ENCODE peak calls at places on chromosomes 13 and 19, in six cellular contexts. M is ascending aorta, C is AG09309, P is glutamatergic neuron, W is HFFc6, J is hepatocyte. R is an unnamed sample.

GRCh38 chr19:38729653-38730469 is 14.4 kb downstream of the CAPN12 start:
- DNase-seq in M (no peak), W (peak; percentile 46), P (peak; percentile 92), J (peak; percentile 82), C (no peak), R (peak; percentile 71)

GRCh38 chr13:99322297-99323103 is 15.3 kb upstream of the GPR183 start:
- DNase-seq in W (peak; percentile 87), P (no peak), C (peak; percentile 61), J (no peak), M (no peak), R (no peak)

GRCh38 chr13:30002577-30002976 is 152.2 kb upstream of the UBL3 start:
- DNase-seq in M (no peak), C (peak; percentile 60), W (peak; percentile 83), J (no peak), P (no peak), R (no peak)

GRCh38 chr19:36032251-36033104 is at the start of gene CLIP3:
- DNase-seq in C (no peak), P (peak; percentile 89), W (peak; percentile 44), M (peak; percentile 81), J (peak; percentile 79), R (peak; percentile 79)

GRCh38 chr13:59790626-59791025 is 373.1 kb downstream of the DIAPH3 start:
- DNase-seq in C (peak; percentile 13), P (no peak), J (no peak), M (no peak), W (no peak), R (peak; percentile 35)

GRCh38 chr13:27289016-27289665 is 18.5 kb downstream of the RASL11A start:
- DNase-seq in P (no peak), C (no peak), W (no peak), M (no peak), J (no peak), R (no peak)

GRCh38 chr13:51721485-51721884 is 82.5 kb downstream of the DHRS12 start:
- DNase-seq in W (no peak), C (no peak), P (no peak), J (no peak), M (no peak), R (no peak)

GRCh38 chr13:45715351-45715750 is 13.2 kb downstream of the CBY2 start:
- DNase-seq in W (no peak), C (no peak), P (no peak), J (no peak), M (no peak), R (no peak)

GRCh38 chr19:7605490-7606222 is 10.0 kb downstream of the CAMSAP3 start:
- DNase-seq in P (no peak), M (no peak), J (no peak), W (no peak), C (no peak), R (no peak)

GRCh38 chr19:19778666-19779065 is 42.9 kb downstream of the ZNF506 start:
- DNase-seq in P (no peak), M (no peak), W (no peak), C (no peak), J (no peak), R (no peak)

GRCh38 chr13:75079226-75079625 is 402.7 kb downstream of the TBC1D4 start:
- DNase-seq in W (peak; percentile 4), M (no peak), J (no peak), P (no peak), C (no peak), R (no peak)

GRCh38 chr13:113970810-113971470 is 2.9 kb downstream of the C13orf46 start:
- DNase-seq in P (no peak), C (no peak), W (no peak), J (no peak), M (peak; percentile 79), R (no peak)

GRCh38 chr19:33654840-33655508 is 33.2 kb downstream of the CHST8 start:
- DNase-seq in W (no peak), J (no peak), M (no peak), C (no peak), P (no peak), R (no peak)

GRCh38 chr13:76968041-76968440 is 19.7 kb downstream of the ACOD1 start:
- DNase-seq in M (no peak), J (no peak), W (no peak), C (no peak), P (peak; percentile 89), R (peak; percentile 37)

GRCh38 chr19:44747739-44748425 is 626 bp upstream of the BCL3 start:
- DNase-seq in W (peak; percentile 46), C (no peak), M (peak; percentile 78), P (no peak), J (peak; percentile 72), R (no peak)

GRCh38 chr13:112204881-112205327 is 138.0 kb downstream of the SOX1 start:
- DNase-seq in C (no peak), J (no peak), P (no peak), W (no peak), M (no peak), R (peak; percentile 73)

GRCh38 chr19:57887195-57887941 is 1.5 kb downstream of the ZNF814 start:
- DNase-seq in P (no peak), M (no peak), J (peak; percentile 52), W (no peak), C (no peak), R (no peak)

GRCh38 chr19:37218592-37218935 is 550 bp downstream of the ZNF383 start:
- DNase-seq in P (no peak), J (no peak), C (peak; percentile 20), M (no peak), W (peak; percentile 11), R (no peak)

GRCh38 chr13:19818223-19818842 is 35.6 kb upstream of the PSPC1 start:
- DNase-seq in C (no peak), M (no peak), P (peak; percentile 91), W (no peak), J (peak; percentile 57), R (peak; percentile 48)

GRCh38 chr19:35038623-35039512 is 2.7 kb upstream of the HPN start:
- DNase-seq in J (no peak), M (peak; percentile 66), P (no peak), W (no peak), C (no peak), R (no peak)

GRCh38 chr19:40754611-40755247 is 3.7 kb downstream of the SNRPA start:
- DNase-seq in W (peak; percentile 21), P (no peak), M (no peak), C (no peak), J (peak; percentile 73), R (no peak)

GRCh38 chr13:37109080-37109678 is 3.7 kb upstream of the CSNK1A1L start:
- DNase-seq in W (peak; percentile 57), J (peak; percentile 60), M (no peak), C (no peak), P (no peak), R (peak; percentile 52)

GRCh38 chr13:36344173-36344572 is 2.0 kb downstream of the SPART start:
- DNase-seq in M (no peak), C (peak; percentile 23), W (peak; percentile 23), J (peak; percentile 50), P (no peak), R (no peak)

GRCh38 chr19:49506575-49507105 is 5.8 kb upstream of the FCGRT start:
- DNase-seq in W (no peak), C (no peak), M (no peak), J (peak; percentile 79), P (peak; percentile 65), R (peak; percentile 56)

R was measured in retina.